ENCODE peak calls at places on chromosomes 13 and 19, in five cellular contexts. M is heart left ventricle, C is HepG2, D is Caco-2, G is dorsolateral prefrontal cortex. S is an unnamed sample.

GRCh38 chr13:108313382-108313781 is 43.9 kb downstream of the TNFSF13B start:
- DNase-seq in C (no peak), G (no peak), D (no peak), M (no peak), S (no peak)

GRCh38 chr19:29170554-29170953 is 42.4 kb downstream of the UQCRFS1 start:
- DNase-seq in M (no peak), G (no peak), C (no peak), D (no peak), S (no peak)

GRCh38 chr19:49855277-49855675 is 4.3 kb downstream of the PTOV1 start:
- DNase-seq in C (no peak), M (no peak), G (no peak), D (no peak), S (no peak)

GRCh38 chr13:49371943-49372636 is 71.8 kb downstream of the CAB39L start:
- DNase-seq in D (peak), M (no peak), C (peak), G (no peak), S (no peak)

GRCh38 chr13:114077938-114078335 is 54.5 kb downstream of the RASA3 start:
- DNase-seq in C (no peak), G (peak), D (no peak), M (peak), S (no peak)

GRCh38 chr19:8536282-8536681 is 22.3 kb upstream of the ZNF414 start:
- DNase-seq in M (no peak), D (no peak), G (no peak), C (no peak), S (no peak)

GRCh38 chr19:41995959-41996797 is 2.1 kb upstream of the ATP1A3 start:
- DNase-seq in M (no peak), D (peak), G (no peak), C (no peak), S (no peak)

GRCh38 chr19:1453525-1454371 is 3.8 kb downstream of the APC2 start:
- DNase-seq in D (no peak), C (no peak), G (peak), M (no peak), S (no peak)

GRCh38 chr13:104831823-104832222 is 1703.6 kb downstream of the EFNB2 start:
- DNase-seq in D (no peak), G (no peak), M (no peak), C (no peak), S (no peak)

GRCh38 chr19:49119411-49120324 is at the start of gene PPFIA3:
- DNase-seq in G (no peak), D (peak), C (no peak), M (peak), S (no peak)

GRCh38 chr19:8445488-8446001 is 770 bp downstream of the HNRNPM start:
- DNase-seq in D (peak), G (no peak), C (no peak), M (peak), S (peak)

GRCh38 chr19:37699057-37699456 is 20.5 kb downstream of the ZNF607 start:
- DNase-seq in C (peak), M (no peak), G (no peak), D (peak), S (no peak)

GRCh38 chr19:35436477-35437141 is 11.4 kb upstream of the FFAR2 start:
- DNase-seq in G (no peak), D (no peak), M (no peak), C (no peak), S (peak)

GRCh38 chr13:100156786-100157185 is 67.9 kb downstream of the PCCA start:
- DNase-seq in G (no peak), M (no peak), C (no peak), D (no peak), S (no peak)

GRCh38 chr19:55668603-55669348 is 6.2 kb upstream of the EPN1 start:
- DNase-seq in D (no peak), M (no peak), G (no peak), C (no peak), S (no peak)

GRCh38 chr13:93169980-93170379 is 56.6 kb upstream of the GPC6 start:
- DNase-seq in C (peak), G (no peak), D (no peak), M (no peak), S (no peak)

GRCh38 chr13:100534911-100535310 is 53.7 kb downstream of the GGACT start:
- DNase-seq in M (no peak), D (no peak), C (no peak), G (no peak), S (no peak)

GRCh38 chr19:589693-590395 is at the start of gene HCN2:
- DNase-seq in G (no peak), C (no peak), M (no peak), D (no peak), S (no peak)

GRCh38 chr13:97125051-97125809 is 96.9 kb upstream of the MBNL2 start:
- DNase-seq in G (no peak), D (peak), M (no peak), C (peak), S (peak)

GRCh38 chr19:46975918-46976782 is 43.5 kb upstream of the NPAS1 start:
- DNase-seq in G (peak), C (peak), D (peak), M (peak), S (no peak)

GRCh38 chr13:21106089-21106488 is 44.7 kb upstream of the LATS2 start:
- DNase-seq in M (no peak), C (no peak), D (no peak), G (no peak), S (no peak)

GRCh38 chr19:33438016-33438671 is 64.6 kb downstream of the CEBPG start:
- DNase-seq in D (no peak), C (no peak), G (peak), M (peak), S (no peak)
- TF ChIP-seq CTCF in D (peak), C (peak), G (peak), M (no peak), S (no peak)

GRCh38 chr13:57557979-57558529 is 73.5 kb upstream of the PCDH17 start:
- DNase-seq in C (peak), G (no peak), M (no peak), D (no peak), S (no peak)
- TF ChIP-seq CTCF in C (no peak), G (peak), M (no peak), D (no peak), S (no peak)

GRCh38 chr19:52722062-52723005 is 12.5 kb downstream of the ZNF611 start:
- DNase-seq in M (no peak), C (no peak), D (no peak), G (no peak), S (no peak)
- TF ChIP-seq CTCF in M (no peak), C (no peak), D (no peak), G (no peak), S (no peak)

DNA sequence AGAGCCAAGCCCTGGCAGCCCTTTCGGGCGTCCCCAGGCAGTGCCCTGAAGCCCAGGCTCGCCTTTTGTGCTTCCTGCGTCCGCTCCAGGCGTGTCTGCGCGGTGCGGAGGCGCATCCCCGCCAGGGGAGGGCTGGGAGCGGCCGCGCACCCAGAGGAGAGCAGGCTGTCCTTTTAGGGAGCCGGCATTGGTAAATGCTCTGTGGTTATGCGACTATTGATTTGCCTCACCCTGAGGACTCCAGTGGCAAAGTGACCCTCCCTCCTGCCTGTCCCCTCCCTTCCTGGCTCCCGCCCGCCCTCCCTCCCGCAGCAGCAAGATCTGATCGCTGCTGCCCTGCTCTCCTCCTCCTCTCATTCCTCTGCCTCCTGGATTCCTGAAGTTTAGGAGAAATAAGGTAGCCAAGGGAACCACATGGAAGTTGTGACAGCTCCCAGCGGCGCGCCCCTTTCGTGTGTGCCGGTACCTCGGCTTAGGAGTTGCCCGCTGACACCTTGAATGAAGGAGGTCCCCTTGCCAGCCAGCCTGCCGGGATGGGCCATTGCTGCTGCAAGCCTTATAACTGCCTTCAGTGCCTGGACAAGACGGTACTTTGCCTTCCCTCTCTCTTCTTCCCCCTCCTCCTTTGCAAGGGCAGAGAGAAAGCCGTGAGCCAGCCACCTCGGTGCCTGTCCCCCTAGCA is 167.0 kb downstream of the SLC7A1 start:
- DNase-seq in C (no peak), D (peak), G (no peak), M (peak), S (no peak)
- TF ChIP-seq CTCF in C (no peak), D (peak), G (no peak), M (no peak), S (no peak)

DNA sequence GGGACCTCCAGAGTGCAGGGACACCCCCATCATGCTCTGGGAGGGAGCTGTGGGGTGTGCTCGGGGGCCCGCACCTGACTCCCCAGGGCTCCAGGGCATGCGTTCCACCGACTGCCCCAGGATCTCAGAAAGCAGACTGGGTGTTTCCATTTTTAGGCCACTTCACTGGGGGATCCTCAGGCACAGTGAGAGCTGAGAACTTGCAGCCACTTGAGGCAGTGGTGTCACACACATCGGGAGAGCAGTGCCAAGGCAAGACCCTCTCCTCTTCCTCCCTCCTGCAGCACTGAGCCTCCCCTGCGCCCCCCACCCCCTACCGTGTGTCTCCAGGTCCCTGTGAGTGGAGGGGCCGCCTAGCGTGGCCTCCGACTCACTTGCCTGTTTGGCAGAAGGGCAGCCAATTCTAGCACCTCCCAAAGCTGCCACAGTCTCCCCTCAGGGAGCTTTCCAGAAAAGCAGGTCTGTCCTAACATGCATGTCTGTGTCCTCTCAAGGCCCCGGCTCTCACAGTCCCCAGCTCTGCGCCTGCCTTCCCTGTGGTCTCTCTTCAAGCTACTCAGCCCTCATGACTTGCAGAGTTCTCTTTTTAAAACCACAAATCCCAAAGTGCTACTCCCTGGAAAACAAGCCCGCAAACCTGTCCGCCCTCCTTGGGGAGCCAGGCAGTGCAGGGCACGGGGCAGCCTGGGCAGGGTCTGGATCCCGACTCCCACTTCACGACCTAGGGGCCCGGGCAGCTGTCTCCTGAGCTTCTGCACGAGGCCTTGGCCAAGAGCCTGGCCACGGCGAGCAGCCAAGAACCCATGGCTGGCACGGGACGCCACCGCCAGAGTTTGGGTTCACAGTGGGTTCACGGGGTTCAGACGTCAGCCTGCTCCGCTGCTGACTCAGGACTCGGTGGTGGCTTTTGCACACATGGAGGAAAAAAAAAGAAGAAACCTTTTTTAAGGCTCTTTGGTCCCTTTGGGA is 94.1 kb downstream of the STK24 start:
- DNase-seq in M (peak), G (peak), D (no peak), C (no peak), S (peak)
- TF ChIP-seq CTCF in M (no peak), G (peak), D (peak), C (peak), S (no peak)

DNA sequence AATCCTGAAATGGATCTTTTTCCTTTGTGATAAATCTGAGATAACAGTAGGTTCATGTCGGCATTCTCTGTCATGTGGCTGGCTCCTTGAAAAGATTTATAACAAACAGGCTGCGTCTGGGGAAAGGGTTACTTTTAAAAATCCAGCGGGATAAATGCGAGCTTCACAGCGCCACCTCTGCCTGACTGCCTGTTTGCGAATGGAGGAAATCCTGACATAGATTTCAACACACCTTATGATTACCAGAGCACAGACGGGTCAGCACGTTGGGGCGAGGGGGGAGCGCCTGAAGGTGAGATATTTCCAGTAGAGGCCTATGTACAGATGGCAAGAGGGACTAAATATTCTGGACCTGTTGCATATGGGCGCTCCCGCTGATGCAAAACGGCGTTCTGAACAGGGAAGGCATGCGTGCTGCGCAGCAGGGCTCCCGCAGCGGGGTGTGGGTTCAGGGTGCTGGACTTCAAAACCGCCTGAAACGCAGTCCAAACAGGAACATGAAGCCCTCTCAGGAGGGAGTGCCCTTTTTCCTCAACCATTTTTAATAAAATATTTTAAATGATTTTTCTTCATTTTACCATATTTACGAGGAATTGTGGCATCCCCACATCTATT is 445.3 kb upstream of the SGCG start:
- DNase-seq in M (no peak), G (no peak), C (no peak), D (no peak), S (no peak)
- TF ChIP-seq CTCF in M (no peak), G (no peak), C (peak), D (no peak), S (no peak)

GRCh38 chr19:34393629-34394028 is 10.6 kb upstream of the PDCD2L start:
- DNase-seq in M (no peak), C (no peak), G (no peak), D (no peak), S (no peak)

GRCh38 chr19:34393031-34393430 is 11.2 kb upstream of the PDCD2L start:
- DNase-seq in D (no peak), M (no peak), C (no peak), G (no peak), S (no peak)

GRCh38 chr19:34402074-34402600 is 2.1 kb upstream of the PDCD2L start:
- DNase-seq in M (no peak), D (no peak), G (no peak), C (peak), S (no peak)

GRCh38 chr19:34399886-34400285 is 4.3 kb upstream of the PDCD2L start:
- DNase-seq in C (no peak), G (no peak), D (no peak), M (no peak), S (no peak)

GRCh38 chr19:34397853-34398252 is 6.3 kb upstream of the PDCD2L start:
- DNase-seq in C (no peak), G (no peak), D (no peak), M (no peak), S (no peak)
- TF ChIP-seq CTCF in C (no peak), G (no peak), D (no peak), M (no peak), S (no peak)

S was measured in activated CD8-positive, alpha-beta T cell treated with anti-CD3 and anti-CD28 coated beads for 36 hours.